ENCODE peak calls at places on chromosomes 5 and 9, in nine cellular contexts. R is heart left ventricle; Q is activated T-cell treated with anti-CD3 and anti-CD28 coated beads, Interleukin-2, amount 50 U/mL, for 1 hour; M is GM12878; K is NCI-H774; S is T-cell; O is HuH-7.5; Z is HTR-8/SVneo; I is T-helper 1 cell. U is an unnamed sample.

GRCh38 chr9:124349675-124350484 is 65.4 kb downstream of the PSMB7 start:
- DNase-seq in Z (no peak), S (no peak), Q (no peak), I (no peak), K (no peak), M (no peak), R (no peak), O (no peak), U (no peak)

GRCh38 chr9:113715086-113715485 is 161.0 kb upstream of the ZNF618 start:
- DNase-seq in M (no peak), K (no peak), R (no peak), Z (no peak), O (no peak), Q (no peak), I (no peak), S (no peak), U (no peak)

GRCh38 chr5:31939151-31939550 is 235.0 kb downstream of the GOLPH3 start:
- DNase-seq in K (no peak), Z (no peak), I (no peak), S (no peak), O (no peak), M (no peak), R (no peak), Q (no peak), U (no peak)

GRCh38 chr5:173643964-173644363 is 27.5 kb upstream of the BOD1 start:
- DNase-seq in S (no peak), O (no peak), I (no peak), Z (no peak), K (peak), Q (no peak), R (no peak), M (peak), U (peak)

GRCh38 chr5:14082973-14083372 is 60.2 kb upstream of the TRIO start:
- DNase-seq in R (no peak), Z (no peak), Q (no peak), S (no peak), I (no peak), O (no peak), M (no peak), K (no peak), U (peak)

GRCh38 chr5:38445374-38446028 is 110.9 kb downstream of the LIFR start:
- DNase-seq in M (no peak), O (no peak), Q (no peak), I (no peak), Z (no peak), K (no peak), R (peak), S (no peak), U (peak)

GRCh38 chr9:115164511-115164974 is 46.6 kb upstream of the TNC start:
- DNase-seq in Z (peak), R (no peak), Q (no peak), K (no peak), I (no peak), M (no peak), O (no peak), S (no peak), U (no peak)

GRCh38 chr5:111742166-111742565 is 14.8 kb downstream of the NREP start:
- DNase-seq in O (no peak), M (no peak), Z (no peak), K (no peak), I (no peak), S (no peak), R (no peak), Q (no peak), U (no peak)

GRCh38 chr5:54792611-54793404 is 192.6 kb downstream of the ESM1 start:
- DNase-seq in M (no peak), Z (no peak), S (no peak), I (no peak), R (no peak), Q (no peak), O (no peak), K (no peak), U (no peak)

GRCh38 chr5:165201364-165202143 is 1696.1 kb downstream of the MAT2B start:
- DNase-seq in Q (no peak), S (no peak), M (no peak), Z (no peak), I (no peak), O (no peak), R (no peak), K (no peak), U (no peak)

GRCh38 chr9:109771796-109772525 is 8.0 kb upstream of the PALM2AKAP2 start:
- DNase-seq in O (no peak), Q (no peak), I (no peak), R (peak), Z (no peak), M (no peak), K (no peak), S (no peak), U (no peak)

GRCh38 chr9:14212697-14213420 is 101.1 kb downstream of the NFIB start:
- DNase-seq in S (no peak), R (no peak), Z (no peak), M (no peak), I (no peak), K (no peak), O (no peak), Q (no peak), U (no peak)

GRCh38 chr5:180583738-180584137 is 7.6 kb downstream of the SCGB3A1 start:
- DNase-seq in K (no peak), Q (no peak), Z (no peak), S (no peak), O (no peak), M (no peak), I (no peak), R (no peak), U (no peak)